ENCODE peak calls at places on chromosomes 11 and 22, in nine cellular contexts. C is AG04450, G is Caco-2, L is upper lobe of right lung, N is spleen, I is lung, O is sigmoid colon, U is PC-3, V is mesendoderm. P is an unnamed sample.

GRCh38 chr11:123183391-123184099 is 11.5 kb downstream of the CLMP start:
- DNase-seq in C (no peak), G (no peak), L (no peak), N (no peak), I (no peak), O (no peak), U (peak; percentile 63), V (no peak), P (no peak)

GRCh38 chr22:40450651-40451050 is 80.3 kb downstream of the SGSM3 start:
- DNase-seq in C (no peak), G (no peak), L (no peak), N (no peak), I (no peak), O (no peak), U (no peak), V (no peak), P (no peak)

GRCh38 chr22:26065847-26066246 is 103.4 kb upstream of the SEZ6L start:
- DNase-seq in C (no peak), G (no peak), L (no peak), N (no peak), I (no peak), O (no peak), U (no peak), V (peak; percentile 73), P (no peak)

GRCh38 chr22:47257566-47257965 is 495.1 kb downstream of the TBC1D22A start:
- DNase-seq in C (no peak), G (no peak), L (no peak), N (no peak), I (no peak), O (no peak), U (no peak), V (no peak), P (no peak)

GRCh38 chr11:45449036-45449601 is 163.0 kb upstream of the SYT13 start:
- DNase-seq in C (no peak), G (no peak), L (no peak), N (peak; percentile 11), I (no peak), O (no peak), U (no peak), V (no peak), P (no peak)

GRCh38 chr11:88337342-88338222 is at the start of gene CTSC:
- DNase-seq in C (peak; percentile 73), G (peak; percentile 97), L (peak; percentile 98), N (peak; percentile 99), I (peak; percentile 95), O (peak; percentile 96), U (peak; percentile 96), V (peak; percentile 90), P (peak; percentile 94)

GRCh38 chr11:90220391-90220790 is 2.5 kb downstream of the CHORDC1 start:
- DNase-seq in C (no peak), G (no peak), L (no peak), N (no peak), I (no peak), O (no peak), U (peak; percentile 76), V (no peak), P (no peak)

GRCh38 chr11:111561801-111562325 is 21.3 kb downstream of the LAYN start:
- DNase-seq in C (peak; percentile 61), G (no peak), L (no peak), N (no peak), I (no peak), O (no peak), U (peak; percentile 96), V (peak; percentile 74), P (no peak)

GRCh38 chr22:24423519-24424000 is 3.8 kb upstream of the ADORA2A start:
- DNase-seq in C (no peak), G (no peak), L (peak; percentile 86), N (peak; percentile 95), I (peak; percentile 63), O (peak; percentile 72), U (peak; percentile 34), V (peak; percentile 42), P (no peak)

GRCh38 chr11:67024410-67024809 is 1.5 kb downstream of the SYT12 start:
- DNase-seq in C (no peak), G (no peak), L (no peak), N (no peak), I (no peak), O (no peak), U (peak; percentile 66), V (no peak), P (no peak)

GRCh38 chr11:64502634-64503033 is 88.4 kb upstream of the SLC22A12 start:
- DNase-seq in C (no peak), G (no peak), L (no peak), N (no peak), I (no peak), O (no peak), U (no peak), V (no peak), P (no peak)

GRCh38 chr11:64503354-64503753 is 87.7 kb upstream of the SLC22A12 start:
- DNase-seq in C (no peak), G (no peak), L (no peak), N (no peak), I (no peak), O (no peak), U (no peak), V (no peak), P (no peak)

GRCh38 chr11:64500176-64501013 is 90.6 kb upstream of the SLC22A12 start:
- DNase-seq in C (no peak), G (no peak), L (no peak), N (no peak), I (no peak), O (no peak), U (no peak), V (no peak), P (no peak)

GRCh38 chr11:64499261-64500004 is 91.6 kb upstream of the SLC22A12 start:
- DNase-seq in C (no peak), G (no peak), L (no peak), N (no peak), I (no peak), O (no peak), U (no peak), V (no peak), P (no peak)

DNA sequence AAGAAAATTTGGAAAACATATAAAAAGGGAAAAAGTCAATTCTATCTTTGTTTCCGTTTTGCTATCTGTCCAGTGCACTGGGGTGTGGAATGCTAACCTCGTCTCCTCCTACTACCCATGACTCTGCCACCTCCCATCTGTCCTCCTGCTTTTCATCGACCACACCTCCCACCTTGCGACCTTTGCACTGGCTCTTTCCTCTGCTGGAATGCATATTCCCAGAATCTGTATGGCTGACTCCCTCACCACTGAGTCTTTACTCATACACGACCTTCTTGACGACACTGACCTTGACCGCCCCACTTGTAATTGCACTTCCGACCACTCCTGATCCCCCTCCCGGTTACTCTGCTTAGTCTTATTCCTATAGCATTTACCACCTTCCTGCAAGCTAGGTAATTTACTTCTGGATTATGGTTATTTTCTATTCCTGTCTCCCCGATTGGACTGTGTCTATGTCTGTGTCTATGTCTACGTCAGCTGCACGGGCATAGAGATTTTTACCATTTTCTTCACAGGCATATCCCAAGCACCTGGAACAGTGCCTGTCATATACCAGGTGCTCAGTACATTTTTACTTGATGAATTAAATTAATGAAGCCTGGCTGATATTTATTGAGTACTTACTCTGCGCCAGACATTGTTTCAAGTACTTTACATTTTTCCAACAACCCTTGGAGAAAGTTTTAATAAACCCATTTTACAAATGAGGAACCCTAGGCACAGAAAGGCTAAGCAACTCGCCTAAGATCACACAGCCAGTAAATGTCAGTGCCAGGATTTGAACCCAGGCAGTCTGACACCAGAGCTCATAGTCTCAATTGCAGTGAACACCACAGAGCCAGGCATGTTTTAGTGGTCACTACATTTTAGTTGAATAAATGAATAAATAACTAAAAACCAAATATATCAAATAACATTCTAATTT is 89.3 kb upstream of the SLC22A12 start:
- DNase-seq in C (no peak), G (peak; percentile 87), L (no peak), N (no peak), I (no peak), O (no peak), U (no peak), V (no peak), P (no peak)
- H3K27me3 ChIP-seq in C (peaks cover 18% of the 10 kb centered on the region), G (no peaks in the 10 kb centered on the region), L (peaks cover 4% of the 10 kb centered on the region), N (no peaks in the 10 kb centered on the region), I (no peaks in the 10 kb centered on the region), O (peaks cover 9% of the 10 kb centered on the region), U (peaks cover 80% of the 10 kb centered on the region), V (no peaks in the 10 kb centered on the region), P (no peaks in the 10 kb centered on the region)

GRCh38 chr11:71064702-71065515 is 187.5 kb downstream of the SHANK2 start:
- DNase-seq in C (no peak), G (no peak), L (no peak), N (no peak), I (no peak), O (no peak), U (no peak), V (no peak), P (no peak)

GRCh38 chr11:71067753-71068152 is 184.6 kb downstream of the SHANK2 start:
- DNase-seq in C (no peak), G (no peak), L (no peak), N (no peak), I (no peak), O (no peak), U (no peak), V (no peak), P (no peak)

GRCh38 chr11:71064183-71064582 is 188.2 kb downstream of the SHANK2 start:
- DNase-seq in C (no peak), G (no peak), L (no peak), N (no peak), I (no peak), O (no peak), U (no peak), V (no peak), P (no peak)

GRCh38 chr11:71065794-71066193 is 186.6 kb downstream of the SHANK2 start:
- DNase-seq in C (no peak), G (no peak), L (no peak), N (no peak), I (no peak), O (no peak), U (no peak), V (no peak), P (no peak)

GRCh38 chr11:71066311-71066710 is 186.1 kb downstream of the SHANK2 start:
- DNase-seq in C (no peak), G (no peak), L (no peak), N (no peak), I (no peak), O (no peak), U (no peak), V (no peak), P (no peak)
- H3K27me3 ChIP-seq in C (no peaks in the 10 kb centered on the region), G (no peaks in the 10 kb centered on the region), L (no peaks in the 10 kb centered on the region), N (no peaks in the 10 kb centered on the region), I (no peaks in the 10 kb centered on the region), O (no peaks in the 10 kb centered on the region), U (no peaks in the 10 kb centered on the region), V (no peaks in the 10 kb centered on the region), P (no peaks in the 10 kb centered on the region)

GRCh38 chr11:61870429-61871039 is 20.8 kb downstream of the FADS3 start:
- DNase-seq in C (no peak), G (no peak), L (no peak), N (no peak), I (no peak), O (no peak), U (no peak), V (peak; percentile 20), P (no peak)
- H3K27me3 ChIP-seq in C (peaks cover 2% of the 10 kb centered on the region), G (no peaks in the 10 kb centered on the region), L (no peaks in the 10 kb centered on the region), N (no peaks in the 10 kb centered on the region), I (no peaks in the 10 kb centered on the region), O (no peaks in the 10 kb centered on the region), U (no peaks in the 10 kb centered on the region), V (no peaks in the 10 kb centered on the region), P (no peaks in the 10 kb centered on the region)

DNA sequence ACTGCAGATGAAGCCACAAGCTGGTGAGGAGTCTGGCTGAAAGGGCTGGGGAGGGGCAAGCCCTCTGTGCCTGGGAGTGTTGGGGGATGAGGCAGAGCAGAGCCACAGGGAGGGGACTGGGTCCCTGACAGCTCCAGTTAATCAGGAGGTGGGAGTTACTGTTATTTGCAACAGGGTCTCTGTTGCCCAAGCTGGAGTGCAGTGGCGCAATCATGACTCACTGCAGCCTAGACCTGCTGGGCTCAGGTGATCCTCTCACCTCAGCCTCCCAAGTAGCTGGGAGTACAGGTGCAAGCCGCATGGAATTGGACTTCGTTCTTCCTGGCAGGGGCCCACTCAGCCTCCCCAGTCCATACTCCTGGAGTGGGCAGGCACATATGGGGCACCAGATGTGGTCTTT is 7.7 kb downstream of the SCN2B start:
- DNase-seq in C (no peak), G (no peak), L (no peak), N (no peak), I (no peak), O (no peak), U (peak; percentile 31), V (no peak), P (no peak)
- H3K27me3 ChIP-seq in C (peaks cover 21% of the 10 kb centered on the region), G (no peaks in the 10 kb centered on the region), L (no peaks in the 10 kb centered on the region), N (peaks cover 3% of the 10 kb centered on the region), I (no peaks in the 10 kb centered on the region), O (peaks cover 12% of the 10 kb centered on the region), U (peaks cover 45% of the 10 kb centered on the region), V (peaks cover 16% of the 10 kb centered on the region), P (no peaks in the 10 kb centered on the region)

P was measured in RWPE2.